ENCODE peak calls at places on chromosomes 12 and 14, in six cellular contexts. M is HCT116, O is testis, C is uterus, P is body of pancreas, J is ovary. Z is an unnamed sample.

GRCh38 chr12:21962236-21962635 is 21.0 kb upstream of the ABCC9 start:
- DNase-seq in M (no peak), J (no peak), P (no peak), O (no peak), C (no peak), Z (no peak)

GRCh38 chr12:107511292-107511691 is 174.3 kb upstream of the PWP1 start:
- DNase-seq in J (no peak), M (no peak), O (no peak), P (no peak), C (no peak), Z (no peak)

GRCh38 chr12:114275937-114276785 is 129.8 kb downstream of the TBX5 start:
- DNase-seq in M (no peak), C (no peak), J (no peak), P (no peak), O (no peak), Z (no peak)

GRCh38 chr12:56629459-56630179 is 507 bp downstream of the BAZ2A start:
- DNase-seq in P (no peak), J (no peak), C (peak; percentile 39), O (peak; percentile 32), M (no peak), Z (no peak)

GRCh38 chr14:54920052-54920451 is 17.4 kb upstream of the GCH1 start:
- DNase-seq in M (no peak), O (no peak), J (no peak), C (no peak), P (no peak), Z (no peak)

GRCh38 chr12:64814432-64814831 is 10.0 kb upstream of the TBC1D30 start:
- DNase-seq in P (no peak), C (no peak), J (no peak), M (no peak), O (no peak), Z (no peak)

GRCh38 chr12:79983492-79983891 is 48.6 kb upstream of the PPP1R12A start:
- DNase-seq in O (no peak), J (no peak), C (no peak), M (no peak), P (no peak), Z (no peak)

GRCh38 chr12:50078281-50078680 is 6.9 kb upstream of the SMARCD1 start:
- DNase-seq in M (no peak), C (no peak), P (no peak), O (no peak), J (no peak), Z (no peak)

GRCh38 chr14:39232554-39233415 is 930 bp upstream of the MIA2 start:
- DNase-seq in J (peak; percentile 21), P (no peak), M (no peak), O (no peak), C (no peak), Z (no peak)

GRCh38 chr14:105865904-105866840 is 339.8 kb downstream of the TMEM121 start:
- DNase-seq in O (peak; percentile 9), C (peak; percentile 10), P (peak; percentile 7), M (no peak), J (peak; percentile 9), Z (no peak)

GRCh38 chr12:123712780-123713319 is 697 bp downstream of the ATP6V0A2 start:
- DNase-seq in C (no peak), J (no peak), O (no peak), P (no peak), M (no peak), Z (no peak)

GRCh38 chr12:123714302-123714627 is 2.1 kb downstream of the ATP6V0A2 start:
- DNase-seq in M (no peak), O (no peak), P (no peak), C (no peak), J (no peak), Z (no peak)

GRCh38 chr12:123715151-123715676 is 3.1 kb downstream of the ATP6V0A2 start:
- DNase-seq in C (no peak), J (no peak), O (no peak), P (no peak), M (no peak), Z (no peak)

GRCh38 chr12:123713398-123714301 is 1.5 kb downstream of the ATP6V0A2 start:
- DNase-seq in J (no peak), O (no peak), C (no peak), M (no peak), P (peak; percentile 19), Z (no peak)
- TF ChIP-seq POLR2A in J (no peak), O (no peak), C (no peak), M (no peak), P (no peak), Z (no peak)

GRCh38 chr12:120783197-120783596 is 57.6 kb downstream of the ACADS start:
- DNase-seq in C (no peak), J (no peak), O (no peak), P (no peak), M (peak; percentile 33), Z (no peak)
- H3K27ac ChIP-seq in C (no peak overlapping the region), J (no peak overlapping the region), O (no peak overlapping the region), P (no peak overlapping the region), M (peak overlapping the region; percentile 9), Z (peak overlapping the region; percentile 9)

GRCh38 chr12:123100882-123101281 is 50.0 kb downstream of the PITPNM2 start:
- DNase-seq in O (no peak), M (no peak), C (no peak), J (no peak), P (no peak), Z (peak; percentile 33)
- H3K4me1 ChIP-seq in O (peaks cover 16% of the 10 kb centered on the region), M (peaks cover 19% of the 10 kb centered on the region), C (no peaks in the 10 kb centered on the region), J (peaks cover 29% of the 10 kb centered on the region), P (no peaks in the 10 kb centered on the region), Z (peaks cover 20% of the 10 kb centered on the region)

GRCh38 chr14:100299238-100299560 is 7.0 kb downstream of the SLC25A29 start:
- DNase-seq in P (no peak), C (no peak), M (no peak), O (no peak), J (no peak), Z (no peak)

GRCh38 chr14:100297320-100298300 is 8.6 kb downstream of the SLC25A29 start:
- DNase-seq in O (peak; percentile 90), P (peak; percentile 42), J (peak; percentile 76), M (no peak), C (peak; percentile 71), Z (peak; percentile 78)

GRCh38 chr14:100295376-100296105 is 10.7 kb downstream of the SLC25A29 start:
- DNase-seq in J (no peak), O (no peak), M (no peak), C (peak; percentile 12), P (no peak), Z (no peak)

GRCh38 chr14:100296106-100296651 is 10.1 kb downstream of the SLC25A29 start:
- DNase-seq in O (no peak), P (no peak), C (peak; percentile 13), M (no peak), J (no peak), Z (no peak)

GRCh38 chr14:100298551-100299237 is 7.5 kb downstream of the SLC25A29 start:
- DNase-seq in P (no peak), M (no peak), J (no peak), O (no peak), C (no peak), Z (peak; percentile 22)
- TF ChIP-seq POLR2A in P (no peak), M (no peak), J (no peak), O (no peak), C (no peak), Z (no peak)

GRCh38 chr14:99300190-99300589 is 28.2 kb upstream of the BCL11B start:
- DNase-seq in J (no peak), P (no peak), O (no peak), C (no peak), M (no peak), Z (no peak)

DNA sequence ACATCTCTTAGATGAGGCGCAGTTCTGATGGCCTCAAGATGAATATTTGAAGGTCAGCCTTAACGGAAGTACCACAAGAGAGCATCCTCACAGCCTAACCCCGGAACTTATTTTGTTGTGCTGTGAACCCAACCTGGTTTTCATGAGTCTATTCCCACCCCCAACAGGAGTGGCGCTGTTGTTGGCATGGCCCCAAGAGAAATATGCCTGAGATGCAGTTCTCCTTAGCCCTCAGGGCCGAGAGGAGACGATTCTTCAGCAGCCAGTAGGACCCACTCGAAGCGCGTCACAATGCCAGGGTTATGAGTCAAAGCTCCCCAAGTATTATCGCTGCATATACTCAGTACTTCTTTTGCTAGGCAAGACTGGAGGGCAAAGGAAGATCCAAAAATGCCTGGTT is 24.5 kb upstream of the BCL11B start:
- DNase-seq in C (no peak), P (no peak), J (no peak), O (no peak), M (peak; percentile 63), Z (no peak)
- H3K27ac ChIP-seq in C (no peak overlapping the region), P (no peak overlapping the region), J (no peak overlapping the region), O (no peak overlapping the region), M (no peak overlapping the region), Z (no peak overlapping the region)

GRCh38 chr12:76555797-76556196 is 3.8 kb downstream of the OSBPL8 start:
- DNase-seq in J (no peak), P (no peak), C (no peak), M (no peak), O (no peak), Z (no peak)

GRCh38 chr12:76552343-76552938 is 7.1 kb downstream of the OSBPL8 start:
- DNase-seq in P (no peak), C (no peak), J (no peak), M (no peak), O (no peak), Z (no peak)

GRCh38 chr12:76554411-76555225 is 5.0 kb downstream of the OSBPL8 start:
- DNase-seq in M (no peak), P (no peak), O (no peak), J (no peak), C (no peak), Z (no peak)

GRCh38 chr12:76556373-76556772 is 3.2 kb downstream of the OSBPL8 start:
- DNase-seq in M (no peak), P (no peak), O (no peak), C (no peak), J (no peak), Z (no peak)

GRCh38 chr12:76555226-76555767 is 4.3 kb downstream of the OSBPL8 start:
- DNase-seq in M (no peak), P (no peak), C (no peak), J (no peak), O (no peak), Z (no peak)
- H3K4me1 ChIP-seq in M (peaks cover 12% of the 10 kb centered on the region), P (peaks cover 37% of the 10 kb centered on the region), C (peaks cover 7% of the 10 kb centered on the region), J (no peaks in the 10 kb centered on the region), O (peaks cover 4% of the 10 kb centered on the region), Z (peaks cover 12% of the 10 kb centered on the region)

GRCh38 chr14:56217380-56218045 is 99.3 kb downstream of the PELI2 start:
- DNase-seq in C (no peak), M (no peak), P (no peak), O (no peak), J (no peak), Z (no peak)
- TF ChIP-seq POLR2A in C (no peak), M (no peak), P (no peak), O (no peak), J (no peak), Z (no peak)

DNA sequence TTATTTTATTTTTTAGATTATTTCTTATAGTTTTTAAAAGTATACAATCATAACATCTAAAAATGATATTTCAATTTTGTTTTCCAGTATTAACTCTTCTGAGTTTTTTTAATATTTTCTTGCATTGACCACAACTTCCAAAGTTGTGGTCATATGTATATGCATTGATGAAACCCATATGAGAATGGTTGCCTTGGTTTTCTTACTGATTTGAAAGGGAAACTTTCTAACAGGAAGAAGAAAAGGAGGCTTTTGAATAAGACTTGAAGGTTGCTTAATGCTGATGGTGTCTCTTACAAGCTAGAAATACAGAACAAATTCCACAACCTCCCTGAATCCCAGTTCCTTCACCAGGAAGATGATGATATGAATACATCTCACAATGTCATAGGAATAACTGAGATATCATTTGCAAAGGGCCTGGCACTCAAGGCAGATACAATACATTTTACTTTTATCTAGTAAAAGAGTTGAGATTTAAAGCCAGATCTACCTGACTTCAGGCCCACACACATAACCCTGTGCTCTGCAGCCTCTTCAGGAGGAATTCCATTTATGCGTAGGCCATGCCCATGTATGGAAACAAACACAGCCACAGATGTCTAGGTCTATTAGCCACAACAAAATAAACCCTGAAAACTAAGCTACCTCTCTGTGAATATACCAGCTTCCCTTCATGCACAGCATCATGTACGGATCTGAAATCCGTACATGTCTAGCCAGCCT is 165.4 kb upstream of the PLEKHG7 start:
- DNase-seq in J (no peak), O (no peak), M (no peak), P (no peak), C (no peak), Z (no peak)
- H3K27ac ChIP-seq in J (no peak overlapping the region), O (no peak overlapping the region), M (no peak overlapping the region), P (no peak overlapping the region), C (no peak overlapping the region), Z (no peak overlapping the region)

Z was measured in heart left ventricle.